ENCODE peak calls at places on chromosomes 3 and 15, in ten cellular contexts. O, R, V, L, D, B, N, T, I and P are unnamed samples.
A peak's percentile ranks its signal among the peaks of the same experiment; 100 is the strongest.

GRCh38 chr3:113695818-113696645 is at the start of gene USF3:
- DNase-seq in O (no peak), R (peak; percentile 39), V (peak; percentile 65), L (peak; percentile 79), D (peak; percentile 86), B (peak; percentile 89), N (peak; percentile 87), T (peak; percentile 79), I (peak; percentile 78), P (peak; percentile 83)

GRCh38 chr15:69983696-69984265 is 113.9 kb downstream of the TLE3 start:
- DNase-seq in O (no peak), R (no peak), V (no peak), L (peak; percentile 33), D (no peak), B (no peak), N (no peak), T (no peak), I (no peak), P (no peak)

GRCh38 chr15:41494190-41494921 is 682 bp downstream of the ITPKA start:
- DNase-seq in O (no peak), R (no peak), V (no peak), L (peak; percentile 17), D (peak; percentile 55), B (peak; percentile 63), N (no peak), T (peak; percentile 43), I (no peak), P (peak; percentile 24)

GRCh38 chr3:98567646-98568280 is 25.6 kb downstream of the CPOX start:
- DNase-seq in O (no peak), R (no peak), V (no peak), L (no peak), D (no peak), B (no peak), N (no peak), T (no peak), I (no peak), P (no peak)

GRCh38 chr3:143344516-143345165 is 225.1 kb downstream of the CHST2 start:
- DNase-seq in O (no peak), R (no peak), V (no peak), L (no peak), D (no peak), B (no peak), N (no peak), T (no peak), I (no peak), P (no peak)

GRCh38 chr3:73563896-73564582 is 60.7 kb downstream of the PDZRN3 start:
- DNase-seq in O (no peak), R (no peak), V (no peak), L (no peak), D (no peak), B (no peak), N (no peak), T (no peak), I (no peak), P (no peak)

GRCh38 chr3:114380233-114380645 is 86.4 kb downstream of the TIGIT start:
- DNase-seq in O (peak; percentile 82), R (no peak), V (peak; percentile 78), L (no peak), D (no peak), B (no peak), N (peak; percentile 85), T (peak; percentile 29), I (peak; percentile 83), P (peak; percentile 91)

GRCh38 chr3:43766672-43767465 is 76.1 kb downstream of the ABHD5 start:
- DNase-seq in O (no peak), R (no peak), V (no peak), L (no peak), D (no peak), B (no peak), N (no peak), T (no peak), I (no peak), P (no peak)

GRCh38 chr15:44545934-44546802 is 9.2 kb downstream of the EIF3J start:
- DNase-seq in O (no peak), R (no peak), V (peak; percentile 71), L (no peak), D (no peak), B (no peak), N (peak; percentile 52), T (no peak), I (no peak), P (no peak)

GRCh38 chr15:29422606-29423005 is 153.0 kb upstream of the NSMCE3 start:
- DNase-seq in O (no peak), R (no peak), V (no peak), L (no peak), D (no peak), B (no peak), N (no peak), T (no peak), I (no peak), P (no peak)

GRCh38 chr15:73341886-73342600 is 26.7 kb downstream of the HCN4 start:
- DNase-seq in O (no peak), R (no peak), V (no peak), L (no peak), D (no peak), B (no peak), N (no peak), T (no peak), I (peak; percentile 33), P (no peak)

GRCh38 chr3:13657660-13658435 is 108.9 kb downstream of the FBLN2 start:
- DNase-seq in O (no peak), R (no peak), V (peak; percentile 42), L (peak; percentile 95), D (peak; percentile 59), B (peak; percentile 80), N (no peak), T (peak; percentile 49), I (peak; percentile 43), P (peak; percentile 64)

GRCh38 chr3:181847276-181847675 is 135.6 kb downstream of the SOX2 start:
- DNase-seq in O (no peak), R (no peak), V (no peak), L (no peak), D (no peak), B (no peak), N (no peak), T (no peak), I (no peak), P (no peak)

DNA sequence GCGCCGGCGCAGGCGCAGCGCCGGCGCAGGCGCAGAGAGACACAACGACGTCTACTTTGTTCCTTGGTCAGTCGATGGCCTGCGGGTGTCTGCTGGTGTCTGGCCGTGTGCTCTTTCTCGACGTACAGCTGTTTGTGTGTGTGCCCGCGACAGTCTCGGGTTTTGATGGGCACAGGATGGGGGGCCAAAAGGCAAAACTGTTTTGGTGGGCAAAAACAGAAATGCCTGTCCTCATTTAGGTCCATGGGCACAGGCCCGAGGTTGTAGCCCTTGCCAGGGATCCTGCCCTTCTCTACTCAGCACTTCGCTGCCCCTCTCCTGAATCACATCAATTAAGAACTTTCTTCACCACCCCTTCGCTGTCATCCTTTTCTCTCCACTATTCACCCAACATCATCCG is 184.8 kb upstream of the CHL1 start:
- DNase-seq in O (no peak), R (no peak), V (peak; percentile 12), L (peak; percentile 22), D (peak; percentile 38), B (no peak), N (peak; percentile 56), T (no peak), I (peak; percentile 14), P (peak; percentile 44)
- H3K27ac ChIP-seq in O (no peak overlapping the region), R (no peak overlapping the region), V (no peak overlapping the region), L (peak overlapping the region; percentile 59), D (no peak overlapping the region), B (no peak overlapping the region), N (no peak overlapping the region), T (no peak overlapping the region), I (no peak overlapping the region), P (no peak overlapping the region)

GRCh38 chr15:89412906-89413411 is 78.3 kb upstream of the POLG start:
- DNase-seq in O (no peak), R (no peak), V (no peak), L (no peak), D (no peak), B (no peak), N (no peak), T (no peak), I (no peak), P (no peak)
- H3K4me3 ChIP-seq in O (no peak overlapping the region), R (no peak overlapping the region), V (no peak overlapping the region), L (no peak overlapping the region), D (no peak overlapping the region), B (no peak overlapping the region), N (no peak overlapping the region), T (no peak overlapping the region), I (no peak overlapping the region), P (no peak overlapping the region)

DNA sequence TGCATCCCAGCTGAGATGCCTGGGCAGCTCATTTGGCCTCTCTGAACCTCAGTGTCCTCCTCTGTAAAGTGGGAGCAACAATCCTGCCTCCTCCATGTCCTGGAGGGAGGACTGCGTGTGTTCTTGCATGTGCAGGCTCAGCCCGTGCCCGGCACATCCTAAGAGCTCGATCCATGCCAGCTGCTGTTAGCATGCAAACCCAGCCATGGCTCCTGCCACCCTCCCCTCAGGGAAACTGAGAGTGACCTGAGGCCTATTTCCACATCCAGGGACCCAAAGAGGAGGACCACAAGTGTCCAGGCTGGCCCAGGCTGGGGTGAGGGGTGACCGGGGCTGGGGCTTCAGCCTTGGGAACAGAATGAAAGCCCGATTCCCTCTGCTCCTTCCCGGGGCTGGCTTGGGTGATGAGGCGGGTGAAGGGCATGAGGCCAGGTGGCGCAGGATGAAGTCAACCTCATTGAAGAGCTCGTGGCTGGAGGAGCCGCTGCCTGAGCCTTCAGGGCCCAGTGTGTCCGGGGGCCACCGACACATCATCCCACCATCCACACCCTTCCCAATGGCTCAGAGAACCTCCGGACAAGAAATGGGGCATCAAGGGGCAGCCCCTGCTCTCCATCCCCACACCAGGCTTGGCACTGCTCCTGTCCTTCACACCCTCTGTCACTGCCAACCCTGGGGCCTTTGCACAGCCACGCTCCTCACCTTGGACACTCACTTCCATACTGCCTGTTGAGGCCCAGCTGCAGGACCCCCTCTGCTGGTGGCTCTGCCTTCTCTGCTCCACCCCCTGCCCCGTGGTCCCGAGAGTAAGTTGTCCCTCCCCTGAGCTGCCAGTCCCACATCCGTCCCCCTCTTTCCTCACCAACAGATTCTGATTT is 42.5 kb downstream of the ADAMTS7 start:
- DNase-seq in O (no peak), R (no peak), V (no peak), L (no peak), D (no peak), B (no peak), N (peak; percentile 31), T (no peak), I (no peak), P (no peak)
- H3K27ac ChIP-seq in O (no peak overlapping the region), R (no peak overlapping the region), V (no peak overlapping the region), L (no peak overlapping the region), D (no peak overlapping the region), B (no peak overlapping the region), N (no peak overlapping the region), T (no peak overlapping the region), I (no peak overlapping the region), P (no peak overlapping the region)

DNA sequence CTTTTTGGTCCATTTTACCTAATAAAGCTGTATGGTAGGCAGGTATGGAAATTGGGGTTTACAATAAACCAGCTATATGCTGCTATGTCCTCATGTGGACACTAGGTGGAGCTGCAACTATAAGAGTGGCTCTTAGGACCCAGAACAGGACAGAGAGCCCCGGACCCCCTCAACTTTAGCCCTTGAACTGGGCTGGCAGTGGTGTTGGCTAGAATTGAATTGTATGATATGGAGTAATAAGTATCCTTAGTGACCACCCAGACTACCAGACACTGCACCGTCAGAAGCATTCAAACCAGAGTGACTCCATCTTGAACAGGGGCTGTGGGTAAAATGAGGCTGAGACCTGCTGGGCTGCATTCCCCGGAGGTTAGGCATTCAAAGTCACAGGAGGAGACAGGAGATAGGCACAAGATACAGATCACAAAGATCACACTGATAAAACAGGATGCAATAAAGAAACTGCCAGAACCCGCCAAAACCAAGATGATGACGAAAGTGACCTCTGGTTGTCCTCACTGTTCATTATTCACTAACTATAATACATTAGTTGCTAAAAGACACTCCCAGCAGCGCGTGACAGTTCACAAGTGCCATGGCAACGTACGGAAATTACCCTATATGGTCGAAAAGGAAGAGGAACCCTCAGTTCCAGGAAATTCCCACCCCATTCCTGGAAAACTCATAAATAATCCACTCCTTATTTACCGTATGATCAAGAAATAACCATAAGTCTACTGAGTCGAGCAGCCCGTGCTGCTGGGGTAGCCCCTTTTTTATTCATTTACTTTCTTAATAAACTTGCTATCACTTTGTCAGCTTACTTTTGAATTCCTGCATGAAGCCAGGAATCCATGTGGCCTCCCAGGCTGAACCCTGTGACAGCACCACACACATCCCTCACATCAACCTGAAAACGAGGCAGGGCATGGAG is 68.7 kb upstream of the BLM start:
- DNase-seq in O (peak; percentile 42), R (peak; percentile 71), V (peak; percentile 87), L (peak; percentile 78), D (peak; percentile 80), B (peak; percentile 70), N (peak; percentile 67), T (peak; percentile 68), I (peak; percentile 47), P (peak; percentile 84)
- H3K4me3 ChIP-seq in O (no peak overlapping the region), R (no peak overlapping the region), V (no peak overlapping the region), L (no peak overlapping the region), D (no peak overlapping the region), B (no peak overlapping the region), N (no peak overlapping the region), T (no peak overlapping the region), I (peak overlapping the region; percentile 33), P (no peak overlapping the region)